ENCODE peak calls at places on chromosomes 16 and 17, in five cellular contexts. One of them, this sample, is unnamed.

GRCh38 chr17:78731904-78732303 is 50.2 kb downstream of the CYTH1 start:
- DNase-seq in NT2/D1: no peak
- DNase-seq in kidney: no peak
- DNase-seq in thoracic aorta: no peak
- DNase-seq in uterus: no peak
- DNase-seq in this sample: no peak

GRCh38 chr17:21419299-21420239 is 43.4 kb downstream of the KCNJ12 start:
- DNase-seq in NT2/D1: no peak
- DNase-seq in kidney: peak; percentile 63
- DNase-seq in thoracic aorta: no peak
- DNase-seq in uterus: no peak
- DNase-seq in this sample: peak; percentile 29

GRCh38 chr16:58102665-58103427 is 26.3 kb downstream of the CFAP20 start:
- DNase-seq in NT2/D1: no peak
- DNase-seq in kidney: no peak
- DNase-seq in thoracic aorta: no peak
- DNase-seq in uterus: no peak
- DNase-seq in this sample: peak; percentile 34

GRCh38 chr17:59234631-59235030 is 14.3 kb downstream of the GDPD1 start:
- DNase-seq in NT2/D1: no peak
- DNase-seq in kidney: no peak
- DNase-seq in thoracic aorta: no peak
- DNase-seq in uterus: no peak
- DNase-seq in this sample: no peak

GRCh38 chr16:30382398-30383015 is at the start of gene SEPTIN1:
- DNase-seq in NT2/D1: no peak
- DNase-seq in kidney: no peak
- DNase-seq in thoracic aorta: no peak
- DNase-seq in uterus: no peak
- DNase-seq in this sample: peak; percentile 93

GRCh38 chr17:10614536-10615155 is 42.5 kb downstream of the MYH3 start:
- DNase-seq in NT2/D1: peak; percentile 63
- DNase-seq in kidney: no peak
- DNase-seq in thoracic aorta: no peak
- DNase-seq in uterus: peak; percentile 27
- DNase-seq in this sample: peak; percentile 61

GRCh38 chr16:17729820-17730219 is 259.1 kb upstream of the XYLT1 start:
- DNase-seq in NT2/D1: no peak
- DNase-seq in kidney: no peak
- DNase-seq in thoracic aorta: no peak
- DNase-seq in uterus: no peak
- DNase-seq in this sample: no peak

GRCh38 chr17:39591958-39592954 is 15.5 kb downstream of the NEUROD2 start:
- DNase-seq in NT2/D1: peak; percentile 64
- DNase-seq in kidney: peak; percentile 77
- DNase-seq in thoracic aorta: no peak
- DNase-seq in uterus: no peak
- DNase-seq in this sample: peak; percentile 59

GRCh38 chr17:13002761-13003453 is 14.9 kb downstream of the ELAC2 start:
- DNase-seq in NT2/D1: peak; percentile 35
- DNase-seq in kidney: peak; percentile 80
- DNase-seq in thoracic aorta: peak; percentile 57
- DNase-seq in uterus: peak; percentile 81
- DNase-seq in this sample: peak; percentile 34

GRCh38 chr17:83061586-83061985 is 17.8 kb upstream of the METRNL start:
- DNase-seq in NT2/D1: no peak
- DNase-seq in kidney: peak; percentile 46
- DNase-seq in thoracic aorta: no peak
- DNase-seq in uterus: peak; percentile 6
- DNase-seq in this sample: no peak

GRCh38 chr16:55496509-55497145 is 12.2 kb upstream of the LPCAT2 start:
- DNase-seq in NT2/D1: no peak
- DNase-seq in kidney: no peak
- DNase-seq in thoracic aorta: no peak
- DNase-seq in uterus: no peak
- DNase-seq in this sample: peak; percentile 9

GRCh38 chr16:26791166-26791565 is 275.6 kb upstream of the C16orf82 start:
- DNase-seq in NT2/D1: no peak
- DNase-seq in kidney: no peak
- DNase-seq in thoracic aorta: no peak
- DNase-seq in uterus: no peak
- DNase-seq in this sample: no peak

GRCh38 chr16:89142474-89143197 is 28.9 kb upstream of the CDH15 start:
- DNase-seq in NT2/D1: no peak
- DNase-seq in kidney: no peak
- DNase-seq in thoracic aorta: no peak
- DNase-seq in uterus: no peak
- DNase-seq in this sample: no peak

GRCh38 chr16:84292032-84292431 is 2.6 kb upstream of the WFDC1 start:
- DNase-seq in NT2/D1: no peak
- DNase-seq in kidney: no peak
- DNase-seq in thoracic aorta: no peak
- DNase-seq in uterus: no peak
- DNase-seq in this sample: no peak

GRCh38 chr16:50815382-50815781 is 73.5 kb downstream of the CYLD start:
- DNase-seq in NT2/D1: no peak
- DNase-seq in kidney: no peak
- DNase-seq in thoracic aorta: no peak
- DNase-seq in uterus: no peak
- DNase-seq in this sample: no peak

GRCh38 chr17:47949951-47950350 is 7.7 kb downstream of the PRR15L start:
- DNase-seq in NT2/D1: no peak
- DNase-seq in kidney: no peak
- DNase-seq in thoracic aorta: no peak
- DNase-seq in uterus: no peak
- DNase-seq in this sample: no peak

GRCh38 chr17:45824475-45824874 is 20.2 kb upstream of the SPPL2C start:
- DNase-seq in NT2/D1: no peak
- DNase-seq in kidney: no peak
- DNase-seq in thoracic aorta: no peak
- DNase-seq in uterus: no peak
- DNase-seq in this sample: no peak

GRCh38 chr17:41734139-41734948 is at the start of gene HAP1:
- DNase-seq in NT2/D1: peak; percentile 32
- DNase-seq in kidney: peak; percentile 81
- DNase-seq in thoracic aorta: no peak
- DNase-seq in uterus: no peak
- DNase-seq in this sample: no peak

GRCh38 chr17:5584971-5585794 is 874 bp upstream of the NLRP1 start:
- DNase-seq in NT2/D1: no peak
- DNase-seq in kidney: no peak
- DNase-seq in thoracic aorta: no peak
- DNase-seq in uterus: no peak
- DNase-seq in this sample: no peak

GRCh38 chr17:44223574-44224046 is 4.1 kb upstream of the UBTF start:
- DNase-seq in NT2/D1: no peak
- DNase-seq in kidney: peak; percentile 26
- DNase-seq in thoracic aorta: no peak
- DNase-seq in uterus: peak; percentile 62
- DNase-seq in this sample: no peak

DNA sequence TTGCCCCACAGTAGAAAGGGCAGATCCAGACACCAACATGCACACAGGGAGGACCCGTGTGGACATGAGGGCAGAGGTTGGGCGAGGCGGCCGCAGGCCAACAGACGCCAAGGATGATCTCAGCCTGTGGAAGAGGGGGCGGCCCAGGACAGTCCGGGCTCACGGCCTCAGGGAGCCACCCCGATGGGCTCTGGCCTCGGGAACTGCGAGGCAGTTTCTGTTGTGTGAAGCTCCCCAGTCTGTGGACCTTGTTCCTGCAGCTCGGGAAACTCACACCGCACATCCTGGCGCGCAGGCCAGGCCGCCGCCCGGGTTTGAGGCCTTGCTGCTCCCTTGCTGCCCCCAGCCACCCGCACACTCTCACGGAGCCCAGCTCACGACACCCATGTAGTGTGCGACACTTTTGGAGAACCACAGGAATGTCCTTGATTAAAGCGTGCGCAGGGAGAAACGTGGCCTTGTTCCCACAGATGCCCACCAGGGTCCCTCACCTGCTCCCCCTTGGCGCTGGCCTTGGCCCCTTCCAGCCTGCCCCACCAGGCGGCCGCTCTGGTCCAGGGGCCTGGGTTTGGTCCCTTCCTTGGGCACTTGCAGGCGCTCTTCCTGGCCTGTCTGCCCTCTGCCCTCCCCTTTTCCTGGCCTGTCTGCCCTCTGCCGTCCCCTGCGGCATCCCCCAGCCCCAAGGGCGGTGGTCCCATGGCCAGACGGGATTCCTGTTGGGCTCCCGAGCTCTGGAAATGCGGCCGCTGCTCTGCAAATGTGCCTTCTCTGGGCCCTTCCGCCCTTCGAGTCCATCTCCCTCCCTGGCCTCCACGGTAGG is 9.3 kb upstream of the SLC38A10 start:
- DNase-seq in NT2/D1: no peak
- DNase-seq in kidney: no peak
- DNase-seq in thoracic aorta: no peak
- DNase-seq in uterus: no peak
- DNase-seq in this sample: no peak
- H3K4me1 ChIP-seq in NT2/D1: peaks cover 15% of the 10 kb centered on the region
- H3K4me1 ChIP-seq in kidney: peaks cover 11% of the 10 kb centered on the region
- H3K4me1 ChIP-seq in thoracic aorta: peaks cover 3% of the 10 kb centered on the region
- H3K4me1 ChIP-seq in uterus: peaks cover 5% of the 10 kb centered on the region
- H3K4me1 ChIP-seq in this sample: no peaks in the 10 kb centered on the region

GRCh38 chr17:1390422-1391367 is 9.3 kb downstream of the YWHAE start:
- DNase-seq in NT2/D1: no peak
- DNase-seq in kidney: no peak
- DNase-seq in thoracic aorta: no peak
- DNase-seq in uterus: peak; percentile 43
- DNase-seq in this sample: no peak
- H3K4me1 ChIP-seq in NT2/D1: peaks cover 2% of the 10 kb centered on the region
- H3K4me1 ChIP-seq in kidney: peaks cover 34% of the 10 kb centered on the region
- H3K4me1 ChIP-seq in thoracic aorta: peaks cover 72% of the 10 kb centered on the region
- H3K4me1 ChIP-seq in uterus: peaks cover 18% of the 10 kb centered on the region
- H3K4me1 ChIP-seq in this sample: peaks cover 18% of the 10 kb centered on the region

GRCh38 chr17:76383645-76384221 is 676 bp upstream of the SPHK1 start:
- DNase-seq in NT2/D1: no peak
- DNase-seq in kidney: peak; percentile 87
- DNase-seq in thoracic aorta: no peak
- DNase-seq in uterus: no peak
- DNase-seq in this sample: peak; percentile 70

GRCh38 chr17:76382305-76382802 is 2.1 kb upstream of the SPHK1 start:
- DNase-seq in NT2/D1: no peak
- DNase-seq in kidney: peak; percentile 82
- DNase-seq in thoracic aorta: no peak
- DNase-seq in uterus: no peak
- DNase-seq in this sample: no peak

GRCh38 chr17:76379646-76380376 is 4.6 kb upstream of the SPHK1 start:
- DNase-seq in NT2/D1: no peak
- DNase-seq in kidney: no peak
- DNase-seq in thoracic aorta: no peak
- DNase-seq in uterus: no peak
- DNase-seq in this sample: no peak

GRCh38 chr17:76382803-76383644 is 1.4 kb upstream of the SPHK1 start:
- DNase-seq in NT2/D1: no peak
- DNase-seq in kidney: peak; percentile 89
- DNase-seq in thoracic aorta: no peak
- DNase-seq in uterus: no peak
- DNase-seq in this sample: peak; percentile 75

DNA sequence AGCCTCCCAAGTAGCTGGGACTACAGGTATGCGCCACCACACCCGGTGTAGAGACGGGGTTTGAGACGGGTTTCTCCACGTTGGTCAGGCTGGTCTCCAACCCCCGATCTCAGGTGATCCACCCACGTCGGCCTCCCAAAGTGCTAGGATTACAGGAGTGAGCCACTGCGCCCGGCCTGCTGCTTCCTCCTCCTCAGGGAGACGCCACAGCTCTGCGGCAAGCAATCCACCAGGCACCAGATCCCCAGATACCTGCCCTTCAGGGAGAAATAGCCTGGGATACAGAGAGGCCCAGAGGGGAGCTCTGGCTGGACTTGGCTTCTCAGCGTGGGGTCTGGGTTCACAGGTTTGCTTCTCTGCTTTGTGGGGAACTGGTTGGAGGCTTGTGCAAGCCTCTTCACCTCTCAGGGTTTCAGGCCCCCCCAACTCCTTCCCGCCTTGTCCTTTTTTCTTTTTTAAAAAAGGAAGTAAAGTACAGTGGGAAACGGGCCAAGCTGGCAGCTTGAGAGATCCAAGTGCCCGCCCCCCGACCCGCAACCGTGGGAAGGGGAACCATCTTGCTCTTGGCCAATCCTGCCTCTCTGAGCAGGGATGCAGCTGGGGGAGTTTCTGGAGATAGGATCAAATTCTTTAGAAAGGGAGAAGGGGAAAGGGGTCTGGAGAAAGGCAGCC is 2.6 kb upstream of the SPHK1 start:
- DNase-seq in NT2/D1: no peak
- DNase-seq in kidney: no peak
- DNase-seq in thoracic aorta: no peak
- DNase-seq in uterus: no peak
- DNase-seq in this sample: no peak
- H3K4me1 ChIP-seq in NT2/D1: peaks cover 24% of the 10 kb centered on the region
- H3K4me1 ChIP-seq in kidney: peaks cover 25% of the 10 kb centered on the region
- H3K4me1 ChIP-seq in thoracic aorta: peaks cover 13% of the 10 kb centered on the region
- H3K4me1 ChIP-seq in uterus: peaks cover 25% of the 10 kb centered on the region
- H3K4me1 ChIP-seq in this sample: peaks cover 28% of the 10 kb centered on the region

GRCh38 chr17:75365931-75366275 is 39.6 kb downstream of the GRB2 start:
- DNase-seq in NT2/D1: no peak
- DNase-seq in kidney: no peak
- DNase-seq in thoracic aorta: no peak
- DNase-seq in uterus: no peak
- DNase-seq in this sample: no peak
- H3K4me1 ChIP-seq in NT2/D1: no peaks in the 10 kb centered on the region
- H3K4me1 ChIP-seq in kidney: peaks cover 4% of the 10 kb centered on the region
- H3K4me1 ChIP-seq in thoracic aorta: peaks cover 31% of the 10 kb centered on the region
- H3K4me1 ChIP-seq in uterus: peaks cover 8% of the 10 kb centered on the region
- H3K4me1 ChIP-seq in this sample: peaks cover 37% of the 10 kb centered on the region

GRCh38 chr17:7023576-7024401 is 939 bp downstream of the BCL6B start:
- DNase-seq in NT2/D1: peak; percentile 86
- DNase-seq in kidney: peak; percentile 97
- DNase-seq in thoracic aorta: no peak
- DNase-seq in uterus: peak; percentile 89
- DNase-seq in this sample: peak; percentile 39
- H3K4me1 ChIP-seq in NT2/D1: peaks cover 2% of the 10 kb centered on the region
- H3K4me1 ChIP-seq in kidney: peaks cover 7% of the 10 kb centered on the region
- H3K4me1 ChIP-seq in thoracic aorta: peaks cover 4% of the 10 kb centered on the region
- H3K4me1 ChIP-seq in uterus: peaks cover 6% of the 10 kb centered on the region
- H3K4me1 ChIP-seq in this sample: peaks cover 14% of the 10 kb centered on the region

This sample was measured in DND-41.